ENCODE peak calls at places on chromosomes 4 and X, in five cellular contexts. W, S, O, M and J are unnamed samples.

GRCh38 chrX:31036895-31037294 is 34.9 kb downstream of the FTHL17 start:
- DNase-seq in W (peak), S (peak), O (peak), M (peak), J (no peak)

GRCh38 chr4:118313098-118313497 is 39.7 kb downstream of the PRSS12 start:
- DNase-seq in W (no peak), S (no peak), O (no peak), M (no peak), J (no peak)

GRCh38 chr4:82798168-82799005 is at the start of gene SCD5:
- DNase-seq in W (peak), S (peak), O (peak), M (peak), J (peak)

GRCh38 chrX:80816051-80816450 is 6.4 kb upstream of the BRWD3 start:
- DNase-seq in W (no peak), S (no peak), O (no peak), M (no peak), J (no peak)

GRCh38 chr4:94758141-94758699 is 465 bp downstream of the BMPR1B start:
- DNase-seq in W (peak), S (peak), O (no peak), M (peak), J (no peak)

GRCh38 chr4:174141876-174142275 is 141.6 kb downstream of the FBXO8 start:
- DNase-seq in W (no peak), S (no peak), O (no peak), M (no peak), J (no peak)

GRCh38 chr4:125314676-125315570 is at the start of gene FAT4:
- DNase-seq in W (peak), S (peak), O (peak), M (peak), J (no peak)

GRCh38 chrX:44265559-44265958 is 77.9 kb downstream of the EFHC2 start:
- DNase-seq in W (no peak), S (no peak), O (no peak), M (no peak), J (no peak)

DNA sequence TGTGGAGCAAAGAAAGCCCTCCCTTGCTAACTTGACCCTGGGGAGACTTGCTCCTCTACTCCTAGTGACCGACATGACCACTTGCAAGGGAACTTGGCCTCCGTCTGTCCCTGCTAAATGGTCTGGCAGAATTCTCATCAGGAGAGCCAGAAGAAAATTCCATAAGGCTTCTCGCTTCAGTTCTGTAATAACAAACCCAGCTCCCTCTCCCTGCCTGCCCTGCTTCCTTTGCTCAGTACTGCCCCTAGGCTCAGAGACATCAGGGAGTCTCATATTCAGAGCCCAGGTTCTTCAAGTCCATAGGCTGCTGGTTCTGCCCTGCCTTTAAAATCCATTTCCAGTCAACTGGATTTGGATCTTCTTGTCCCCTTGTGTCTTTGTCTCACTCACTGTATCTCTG is 13.1 kb downstream of the DOCK11 start:
- DNase-seq in W (no peak), S (no peak), O (no peak), M (no peak), J (no peak)
- TF ChIP-seq CTCF in W (no peak), S (no peak), O (no peak), M (no peak), J (no peak)

GRCh38 chrX:119887721-119888425 is 7.8 kb upstream of the AKAP14 start:
- DNase-seq in W (peak), S (no peak), O (peak), M (peak), J (no peak)
- TF ChIP-seq CTCF in W (peak), S (peak), O (peak), M (peak), J (peak)

DNA sequence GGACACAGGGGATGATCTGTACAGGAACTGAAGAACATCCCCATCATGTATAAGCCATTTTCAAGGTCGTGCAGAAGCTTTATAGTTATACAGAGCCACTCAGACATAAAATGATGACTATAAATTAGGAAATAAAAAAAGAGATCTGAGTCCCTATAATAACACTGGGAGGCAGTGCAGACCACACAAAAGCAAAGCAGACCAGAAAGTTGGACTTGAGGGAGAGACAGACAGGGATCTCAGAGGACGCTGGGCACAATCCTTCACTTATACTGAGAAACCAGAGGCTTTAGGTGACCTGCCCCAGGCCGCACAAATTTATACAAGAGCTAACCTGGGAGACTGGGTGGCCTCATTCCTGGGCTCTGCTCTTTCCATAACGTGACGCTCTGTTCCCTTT is 70.5 kb downstream of the HADH start:
- DNase-seq in W (no peak), S (peak), O (no peak), M (peak), J (no peak)
- TF ChIP-seq CTCF in W (no peak), S (peak), O (peak), M (no peak), J (peak)

DNA sequence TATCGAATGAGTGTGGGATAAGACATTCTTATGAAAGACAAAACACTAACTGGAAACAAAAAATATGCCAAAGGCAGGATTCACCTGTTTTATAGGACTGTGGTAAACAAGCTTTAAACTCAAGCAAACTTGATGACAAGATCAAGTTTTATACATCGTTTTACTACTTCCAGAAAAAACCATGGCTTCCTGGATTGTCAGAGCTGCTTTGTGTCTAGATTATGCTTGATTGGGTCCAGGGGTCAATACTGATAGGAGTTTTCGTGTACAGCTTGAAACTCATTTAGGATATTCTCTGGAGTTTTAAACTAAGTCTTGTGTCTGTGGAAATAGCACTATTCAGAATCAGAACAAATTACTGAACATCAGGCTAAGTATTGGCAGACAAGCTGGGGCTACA is 13.0 kb downstream of the HCCS start:
- DNase-seq in W (no peak), S (no peak), O (no peak), M (no peak), J (no peak)
- TF ChIP-seq CTCF in W (no peak), S (no peak), O (no peak), M (no peak), J (no peak)

GRCh38 chr4:4779486-4779885 is 80.0 kb upstream of the MSX1 start:
- DNase-seq in W (no peak), S (no peak), O (no peak), M (no peak), J (no peak)

GRCh38 chr4:4782969-4783368 is 76.5 kb upstream of the MSX1 start:
- DNase-seq in W (no peak), S (peak), O (no peak), M (no peak), J (no peak)

GRCh38 chr4:4778491-4779003 is 80.9 kb upstream of the MSX1 start:
- DNase-seq in W (no peak), S (no peak), O (no peak), M (no peak), J (no peak)

GRCh38 chr4:4781936-4782754 is 77.3 kb upstream of the MSX1 start:
- DNase-seq in W (no peak), S (no peak), O (no peak), M (no peak), J (no peak)

GRCh38 chr4:4780634-4781287 is 78.7 kb upstream of the MSX1 start:
- DNase-seq in W (no peak), S (no peak), O (no peak), M (no peak), J (no peak)
- TF ChIP-seq CTCF in W (no peak), S (no peak), O (no peak), M (no peak), J (no peak)

GRCh38 chr4:176949022-176949421 is 156.3 kb upstream of the VEGFC start:
- DNase-seq in W (no peak), S (no peak), O (peak), M (no peak), J (no peak)

GRCh38 chr4:176939445-176939844 is 146.7 kb upstream of the VEGFC start:
- DNase-seq in W (no peak), S (no peak), O (no peak), M (no peak), J (no peak)

DNA sequence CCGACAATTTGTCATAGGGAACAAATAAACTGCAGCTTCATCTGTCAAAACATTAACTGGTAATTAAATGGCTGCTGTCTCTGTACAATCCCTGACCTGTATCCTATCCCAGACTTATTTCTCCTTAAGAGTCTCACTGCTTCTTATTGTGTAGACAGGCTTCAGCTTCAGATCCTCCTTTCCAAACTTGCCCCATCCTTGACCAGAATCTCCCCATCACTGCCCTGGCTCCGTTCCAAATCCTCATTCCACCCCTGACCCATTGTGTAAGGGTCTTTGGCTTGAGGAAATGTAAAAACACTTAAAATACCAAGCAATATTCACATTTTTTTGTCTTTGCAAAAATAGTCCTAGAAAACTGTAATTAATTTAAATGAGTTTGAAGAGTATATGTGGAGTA is 152.6 kb upstream of the VEGFC start:
- DNase-seq in W (no peak), S (no peak), O (no peak), M (no peak), J (no peak)
- TF ChIP-seq CTCF in W (no peak), S (no peak), O (no peak), M (no peak), J (no peak)

GRCh38 chr4:139189417-139189749 is 12.4 kb upstream of the ELF2 start:
- DNase-seq in W (no peak), S (no peak), O (no peak), M (no peak), J (no peak)

GRCh38 chr4:139188648-139189416 is 11.8 kb upstream of the ELF2 start:
- DNase-seq in W (no peak), S (no peak), O (no peak), M (no peak), J (no peak)

DNA sequence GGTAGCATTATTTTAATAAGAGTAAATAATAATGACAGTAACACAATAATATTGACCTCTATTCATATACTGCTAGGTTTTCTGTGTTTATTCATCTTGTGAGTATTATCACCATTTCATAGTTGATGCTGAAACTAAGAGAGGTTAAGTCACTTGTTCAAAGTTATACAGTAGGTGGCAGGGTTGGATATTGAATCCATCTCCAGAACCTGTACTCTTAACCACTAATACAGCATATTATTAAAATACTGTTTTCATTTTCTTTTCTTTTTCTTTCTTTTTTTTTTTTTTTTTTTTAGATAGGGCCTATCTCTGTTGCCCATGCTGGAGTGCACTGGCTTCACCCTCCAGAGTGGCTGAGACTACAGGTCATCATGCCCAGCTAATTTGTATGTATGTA is 7.1 kb upstream of the ELF2 start:
- DNase-seq in W (no peak), S (no peak), O (no peak), M (no peak), J (no peak)
- TF ChIP-seq CTCF in W (peak), S (no peak), O (peak), M (no peak), J (peak)